ENCODE peak calls at places on chromosomes 13 and 19, in eight cellular contexts. M is GM13976, D is endothelial cell, K is GM10248, J is lower leg skin, Q is GM12864, X is AG10803, Y is breast epithelium. S is an unnamed sample.

GRCh38 chr19:19562665-19563347 is 24.7 kb downstream of the CILP2 start:
- DNase-seq in D (no peak), Q (no peak), J (no peak), Y (no peak), X (no peak), K (no peak), M (no peak), S (no peak)

GRCh38 chr13:77028202-77028601 is 1.2 kb upstream of the FBXL3 start:
- DNase-seq in D (no peak), Q (no peak), Y (no peak), K (no peak), X (peak; percentile 27), J (no peak), M (no peak), S (no peak)

GRCh38 chr13:114096811-114097503 is 35.5 kb downstream of the RASA3 start:
- DNase-seq in D (no peak), K (no peak), Q (no peak), J (no peak), X (no peak), M (no peak), Y (no peak), S (no peak)

GRCh38 chr19:14758816-14759215 is 19.5 kb downstream of the ADGRE2 start:
- DNase-seq in Y (no peak), D (no peak), M (no peak), Q (no peak), J (no peak), X (no peak), K (no peak), S (no peak)

GRCh38 chr13:60155978-60156377 is 7.8 kb downstream of the DIAPH3 start:
- DNase-seq in D (no peak), X (peak; percentile 51), Y (no peak), M (no peak), K (no peak), J (no peak), Q (no peak), S (no peak)

GRCh38 chr19:13459351-13459750 is 46.9 kb downstream of the CACNA1A start:
- DNase-seq in Q (no peak), K (no peak), Y (no peak), J (no peak), D (no peak), X (no peak), M (no peak), S (no peak)

GRCh38 chr13:105144020-105144419 is 1391.4 kb downstream of the EFNB2 start:
- DNase-seq in M (no peak), K (no peak), Q (no peak), X (no peak), J (no peak), D (no peak), Y (no peak), S (no peak)

GRCh38 chr13:29190298-29190697 is 370.2 kb downstream of the MTUS2 start:
- DNase-seq in D (no peak), X (no peak), Q (no peak), M (no peak), J (no peak), Y (no peak), K (no peak), S (no peak)

DNA sequence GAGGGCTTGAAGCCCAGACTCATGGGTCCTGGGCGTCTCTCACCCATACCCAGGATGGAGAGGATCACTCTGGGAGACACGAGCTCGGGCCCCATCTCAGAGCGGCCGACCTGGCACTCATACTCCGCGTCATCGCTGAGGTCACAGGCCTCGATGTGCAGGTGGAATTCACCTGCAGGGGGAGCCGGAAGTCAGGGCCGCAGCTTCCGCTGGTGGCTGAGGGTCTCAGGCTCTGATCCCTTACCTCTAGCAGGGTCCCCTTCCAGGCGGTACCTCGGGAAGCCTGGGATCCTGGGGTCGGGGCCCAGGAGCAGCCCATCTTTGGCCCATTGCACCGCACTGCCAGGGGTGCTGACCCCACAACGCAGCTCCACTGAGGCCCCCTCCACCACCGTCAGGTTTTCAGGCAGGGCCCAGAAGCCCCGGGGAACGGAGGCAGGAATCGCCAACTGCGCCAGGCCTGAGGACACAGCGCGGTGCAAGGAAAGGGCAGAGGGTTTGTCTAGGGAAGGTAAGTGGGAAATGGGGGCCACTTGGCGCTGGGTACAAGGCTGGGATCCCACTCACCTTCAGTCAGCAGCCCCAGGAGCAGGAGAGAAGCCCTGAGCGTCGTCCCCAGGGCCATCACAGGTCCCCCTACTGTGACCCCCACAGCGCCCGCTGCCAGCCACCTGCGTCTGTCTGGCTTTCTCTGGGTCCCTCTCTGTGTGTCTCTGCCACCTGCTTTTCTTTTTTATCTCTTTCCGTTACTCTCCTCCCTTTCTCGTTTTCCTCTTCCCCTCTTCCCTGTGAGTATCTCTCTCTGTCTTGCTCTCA is 883 bp downstream of the NPHS1 start:
- DNase-seq in Y (no peak), M (no peak), D (no peak), J (no peak), Q (no peak), X (no peak), K (no peak), S (no peak)
- TF ChIP-seq CTCF in Y (no peak), M (no peak), D (no peak), J (no peak), Q (peak; percentile 18), X (no peak), K (no peak), S (peak; percentile 52)

DNA sequence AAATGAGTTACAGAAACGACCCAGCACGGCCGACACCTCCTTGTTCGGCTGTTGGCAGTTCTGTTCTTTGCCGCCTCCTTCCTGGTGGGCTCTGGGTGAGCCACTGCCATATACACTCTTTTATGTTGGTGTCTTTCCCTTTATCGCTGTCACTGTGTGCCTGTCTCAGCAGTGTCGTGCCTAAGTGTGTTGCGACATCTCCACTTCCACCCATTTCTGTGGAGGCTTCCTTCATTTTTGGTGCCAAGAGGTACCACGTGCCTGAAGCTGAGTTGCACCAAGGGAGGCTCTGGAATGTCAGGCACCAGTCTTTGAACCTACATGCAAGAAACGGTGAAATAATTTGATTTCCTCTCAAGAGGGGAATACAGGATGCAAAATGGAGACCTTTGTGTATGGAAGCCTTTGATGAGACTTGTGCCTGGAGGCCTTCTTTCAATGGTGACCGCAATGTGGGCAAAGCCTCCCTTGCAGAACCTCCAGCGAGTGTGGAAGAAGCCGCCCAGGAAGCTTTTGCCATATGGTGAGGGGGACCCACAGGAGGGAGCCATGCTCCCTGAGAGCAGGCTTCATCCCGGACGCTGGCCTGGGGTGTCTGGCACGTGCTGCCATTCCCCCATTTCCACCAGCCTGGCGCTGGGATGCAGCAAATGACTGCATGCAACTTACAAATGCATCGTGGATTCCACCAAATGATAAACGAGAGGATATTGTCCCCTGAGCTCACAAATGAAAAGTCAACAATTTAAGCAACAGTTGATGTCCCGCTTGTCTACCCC is 136.2 kb downstream of the TEX29 start:
- DNase-seq in D (no peak), Y (no peak), J (no peak), Q (no peak), M (no peak), X (no peak), K (no peak), S (no peak)
- TF ChIP-seq CTCF in D (no peak), Y (no peak), J (no peak), Q (no peak), M (no peak), X (no peak), K (no peak), S (no peak)

GRCh38 chr19:49640113-49640898 is at the start of gene RRAS:
- DNase-seq in Q (peak; percentile 99), J (peak; percentile 100), M (peak; percentile 98), K (peak; percentile 98), Y (peak; percentile 100), X (peak; percentile 100), D (peak; percentile 99), S (peak; percentile 100)

GRCh38 chr19:49642488-49643035 is 553 bp downstream of the SCAF1 start:
- DNase-seq in X (no peak), Q (no peak), D (no peak), Y (no peak), K (no peak), M (no peak), J (no peak), S (peak; percentile 57)

GRCh38 chr19:49643466-49643865 is 1.5 kb downstream of the SCAF1 start:
- DNase-seq in M (no peak), K (no peak), D (no peak), J (no peak), Q (no peak), X (no peak), Y (no peak), S (no peak)

GRCh38 chr19:49639401-49640112 is 386 bp downstream of the RRAS start:
- DNase-seq in K (no peak), M (no peak), J (peak; percentile 39), Y (peak; percentile 50), Q (no peak), D (no peak), X (no peak), S (no peak)

DNA sequence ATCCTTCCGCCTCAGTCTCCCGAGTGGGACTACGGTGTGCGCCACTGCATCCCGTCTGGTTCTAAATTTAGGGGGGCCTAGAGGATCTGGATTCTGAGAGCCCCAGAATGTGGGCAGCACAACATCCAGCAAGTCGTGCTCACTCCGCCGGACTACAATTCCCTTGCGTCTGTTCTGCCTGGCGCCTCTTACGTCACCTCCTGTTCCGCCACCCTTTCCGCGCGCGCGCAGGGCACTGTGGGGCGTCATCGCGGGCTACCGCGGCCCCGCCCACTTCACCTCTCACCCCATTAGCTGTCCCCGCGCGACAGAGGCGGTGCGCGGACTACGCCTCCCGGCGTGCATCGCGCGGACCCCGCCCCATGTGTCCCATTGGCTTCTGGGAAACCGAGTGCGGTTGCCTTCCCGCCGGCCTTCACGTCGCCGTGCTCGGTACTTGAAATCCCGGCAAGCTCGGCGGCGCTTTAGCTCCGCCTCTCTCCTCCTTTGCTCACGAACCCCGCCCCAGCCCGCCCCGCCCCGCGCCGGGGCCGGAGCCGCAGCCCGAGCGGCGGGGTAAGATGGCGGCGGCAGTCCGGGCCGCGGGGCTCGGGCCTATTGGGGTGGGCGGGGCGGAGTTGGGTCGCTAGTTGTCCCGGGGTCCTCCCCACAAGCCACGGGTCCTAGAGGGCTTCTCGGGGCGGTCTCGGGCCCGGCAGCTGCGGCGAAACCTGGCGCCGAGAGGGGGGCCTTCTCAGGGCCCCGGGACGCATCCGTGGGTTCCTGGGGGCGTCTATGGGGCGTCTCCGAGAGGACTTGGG is at the start of gene SCAF1:
- DNase-seq in D (peak; percentile 99), Y (peak; percentile 100), M (peak; percentile 97), K (peak; percentile 97), J (peak; percentile 99), X (peak; percentile 100), Q (peak; percentile 98), S (peak; percentile 100)
- TF ChIP-seq CTCF in D (no peak), Y (no peak), M (no peak), K (no peak), J (no peak), X (no peak), Q (no peak), S (no peak)

DNA sequence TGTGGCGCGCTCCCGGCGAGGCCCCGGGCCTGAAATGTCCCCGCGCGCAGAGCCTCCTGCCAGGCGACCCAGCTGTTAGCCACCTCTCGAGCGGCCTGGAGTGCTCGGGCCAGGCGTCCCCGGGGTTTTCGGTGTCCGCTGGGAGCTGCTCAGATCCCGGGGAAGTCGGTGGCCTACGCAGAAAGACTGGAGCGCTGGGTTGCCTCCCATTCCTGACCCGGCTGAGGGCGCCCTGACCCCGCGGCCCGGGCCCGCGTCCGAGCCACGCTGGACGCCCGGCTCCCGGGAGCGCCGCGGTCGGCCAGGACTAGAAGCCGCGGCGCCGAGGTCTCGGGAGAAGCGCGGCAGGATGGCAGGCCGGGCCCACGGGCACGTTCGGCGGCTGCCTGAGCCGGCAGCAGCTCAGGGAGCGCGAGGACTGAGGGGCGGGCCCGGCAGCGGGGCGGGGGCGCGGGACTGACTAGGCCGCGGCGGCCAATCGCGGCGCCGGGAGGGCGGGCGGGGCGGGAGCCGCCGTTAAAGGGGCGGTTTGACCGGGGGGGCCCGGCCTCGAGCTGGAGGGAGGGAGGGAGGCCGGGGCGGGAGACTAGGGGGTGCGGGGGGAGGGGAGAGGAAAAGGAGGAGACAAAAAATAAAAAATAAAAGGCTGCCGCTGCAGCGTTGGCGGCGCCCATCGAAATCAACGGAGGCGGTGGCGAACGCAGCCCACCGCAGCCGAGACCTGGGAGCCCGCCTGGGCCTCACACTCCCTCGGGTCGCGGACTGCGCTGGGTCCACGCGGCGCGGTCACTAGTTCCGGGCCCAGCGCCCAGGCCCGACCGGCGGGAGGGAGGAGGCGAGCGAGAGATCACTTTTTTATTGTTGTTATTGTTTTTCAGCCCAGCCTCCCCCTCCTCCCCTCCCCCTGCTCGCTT is 1.1 kb upstream of the ZIC2 start:
- DNase-seq in M (peak; percentile 84), X (peak; percentile 60), D (peak; percentile 76), K (peak; percentile 70), J (no peak), Y (peak; percentile 38), Q (no peak), S (peak; percentile 16)
- TF ChIP-seq CTCF in M (no peak), X (no peak), D (no peak), K (no peak), J (no peak), Y (no peak), Q (no peak), S (no peak)